ENCODE peak calls at places on chromosome 7, in nine cellular contexts. B is left ventricle myocardium inferior, O is ovary, R is stomach, P is hypothalamus, E is MV-4-11, T is cardiac muscle cell, Y is foreskin fibroblast, M is iris pigment epithelial cell. X is an unnamed sample.

GRCh38 chr7:48299580-48300169 is 128.4 kb downstream of the ABCA13 start:
- DNase-seq in B (no peak), O (peak), R (no peak), P (no peak), E (peak), T (peak), Y (peak), M (peak), X (no peak)

GRCh38 chr7:80821781-80822180 is 97.1 kb downstream of the SEMA3C start:
- DNase-seq in B (no peak), O (no peak), R (no peak), P (no peak), E (no peak), T (peak), Y (no peak), M (peak), X (no peak)

GRCh38 chr7:17408904-17409290 is 110.4 kb downstream of the AHR start:
- DNase-seq in B (no peak), O (no peak), R (no peak), P (no peak), E (no peak), T (peak), Y (peak), M (peak), X (no peak)

GRCh38 chr7:27193335-27194001 is 6.4 kb downstream of the HOXA13 start:
- DNase-seq in B (no peak), O (no peak), R (no peak), P (no peak), E (no peak), T (no peak), Y (peak), M (no peak), X (peak)

GRCh38 chr7:4115941-4116610 is 566.0 kb upstream of the FOXK1 start:
- DNase-seq in B (no peak), O (no peak), R (no peak), P (no peak), E (no peak), T (no peak), Y (no peak), M (no peak), X (no peak)

GRCh38 chr7:87147500-87147899 is 4.8 kb upstream of the DMTF1 start:
- DNase-seq in B (no peak), O (no peak), R (no peak), P (no peak), E (no peak), T (no peak), Y (no peak), M (no peak), X (no peak)

GRCh38 chr7:106936236-106936635 is 71.2 kb downstream of the PIK3CG start:
- DNase-seq in B (no peak), O (no peak), R (no peak), P (no peak), E (no peak), T (no peak), Y (no peak), M (no peak), X (no peak)

GRCh38 chr7:102992820-102993531 is 80.2 kb downstream of the LRRC17 start:
- DNase-seq in B (no peak), O (no peak), R (no peak), P (no peak), E (peak), T (peak), Y (peak), M (peak), X (no peak)

GRCh38 chr7:128168667-128169210 is 72.3 kb upstream of the LEP start:
- DNase-seq in B (peak), O (peak), R (no peak), P (no peak), E (no peak), T (peak), Y (peak), M (no peak), X (no peak)

GRCh38 chr7:13920053-13920697 is 69.3 kb downstream of the ETV1 start:
- DNase-seq in B (no peak), O (no peak), R (no peak), P (no peak), E (no peak), T (peak), Y (peak), M (peak), X (no peak)

GRCh38 chr7:42691030-42691639 is 220.7 kb downstream of the C7orf25 start:
- DNase-seq in B (no peak), O (peak), R (no peak), P (no peak), E (peak), T (peak), Y (peak), M (peak), X (no peak)

GRCh38 chr7:14085901-14086300 is 96.4 kb upstream of the ETV1 start:
- DNase-seq in B (no peak), O (no peak), R (no peak), P (no peak), E (no peak), T (no peak), Y (peak), M (peak), X (no peak)

GRCh38 chr7:45129181-45129800 is 17.8 kb upstream of the TBRG4 start:
- DNase-seq in B (no peak), O (no peak), R (no peak), P (no peak), E (no peak), T (no peak), Y (no peak), M (no peak), X (no peak)

GRCh38 chr7:103446046-103446520 is at the start of gene SLC26A5:
- DNase-seq in B (no peak), O (no peak), R (peak), P (no peak), E (no peak), T (no peak), Y (peak), M (no peak), X (peak)

GRCh38 chr7:127751723-127752448 is 99.9 kb downstream of the SND1 start:
- DNase-seq in B (no peak), O (no peak), R (peak), P (no peak), E (no peak), T (peak), Y (peak), M (peak), X (no peak)

GRCh38 chr7:11758627-11759111 is 73.3 kb downstream of the THSD7A start:
- DNase-seq in B (no peak), O (no peak), R (no peak), P (no peak), E (no peak), T (peak), Y (peak), M (peak), X (no peak)

GRCh38 chr7:136342221-136342620 is 365.1 kb upstream of the MTPN start:
- DNase-seq in B (no peak), O (no peak), R (no peak), P (no peak), E (no peak), T (no peak), Y (no peak), M (no peak), X (no peak)

GRCh38 chr7:46530081-46530480 is 609.0 kb upstream of the IGFBP3 start:
- DNase-seq in B (no peak), O (no peak), R (no peak), P (no peak), E (no peak), T (no peak), Y (no peak), M (no peak), X (no peak)

GRCh38 chr7:38222481-38223096 is 44.5 kb downstream of the STARD3NL start:
- DNase-seq in B (no peak), O (no peak), R (no peak), P (no peak), E (peak), T (peak), Y (peak), M (peak), X (peak)

GRCh38 chr7:107327986-107328569 is 141.8 kb upstream of the GPR22 start:
- DNase-seq in B (no peak), O (no peak), R (no peak), P (no peak), E (no peak), T (no peak), Y (peak), M (peak), X (no peak)

GRCh38 chr7:45159296-45159695 is 1.7 kb downstream of the RAMP3 start:
- DNase-seq in B (no peak), O (no peak), R (no peak), P (no peak), E (no peak), T (no peak), Y (no peak), M (no peak), X (no peak)

GRCh38 chr7:107045980-107046379 is 1.5 kb downstream of the PRKAR2B start:
- DNase-seq in B (no peak), O (no peak), R (no peak), P (no peak), E (peak), T (peak), Y (peak), M (peak), X (no peak)

GRCh38 chr7:39952378-39952777 is 2.3 kb downstream of the CDK13 start:
- DNase-seq in B (no peak), O (no peak), R (no peak), P (no peak), E (no peak), T (peak), Y (peak), M (peak), X (no peak)

GRCh38 chr7:49768835-49769234 is 4.6 kb upstream of the VWC2 start:
- DNase-seq in B (no peak), O (no peak), R (no peak), P (no peak), E (no peak), T (no peak), Y (no peak), M (no peak), X (no peak)

GRCh38 chr7:40836218-40836617 is 701.4 kb downstream of the SUGCT start:
- DNase-seq in B (no peak), O (no peak), R (no peak), P (no peak), E (peak), T (no peak), Y (peak), M (peak), X (no peak)

GRCh38 chr7:20385121-20385520 is 54.4 kb downstream of the ITGB8 start:
- DNase-seq in B (no peak), O (no peak), R (no peak), P (no peak), E (no peak), T (peak), Y (peak), M (peak), X (no peak)